ENCODE peak calls at places on chromosomes 12 and 14, in seven cellular contexts. Q is GM19239; Y is stimulated activated CD8-positive, alpha-beta memory T cell treated with anti-CD3 and anti-CD28 coated beads, Interleukin-7, amount 100 ng/mL, for 4 hours; D is LHCN-M2; N is foreskin fibroblast; X is GM04503; H is activated gamma-delta T cell. K is an unnamed sample.

GRCh38 chr14:50061664-50062437 is 54.5 kb downstream of the VCPKMT start:
- DNase-seq in D (peak), Q (peak), X (no peak), H (peak), N (peak), Y (no peak), K (peak)

GRCh38 chr12:110741795-110742717 is 635 bp downstream of the PPP1CC start:
- DNase-seq in Q (peak), X (no peak), H (no peak), D (peak), Y (no peak), N (no peak), K (peak)

GRCh38 chr14:93788557-93789365 is 476 bp upstream of the PRIMA1 start:
- DNase-seq in H (no peak), Q (no peak), D (no peak), N (no peak), Y (no peak), X (no peak), K (peak)

GRCh38 chr14:79781882-79782281 is 429.4 kb downstream of the DIO2 start:
- DNase-seq in Y (no peak), H (no peak), D (no peak), Q (no peak), X (no peak), N (no peak), K (no peak)

GRCh38 chr14:64549016-64549415 is 745 bp upstream of the PPP1R36 start:
- DNase-seq in N (no peak), D (no peak), X (no peak), H (no peak), Q (no peak), Y (no peak), K (no peak)

GRCh38 chr12:95796225-95796981 is 5.8 kb upstream of the NTN4 start:
- DNase-seq in D (peak), Q (no peak), Y (no peak), N (no peak), H (no peak), X (no peak), K (peak)

GRCh38 chr14:58918066-58918465 is 270.4 kb upstream of the DAAM1 start:
- DNase-seq in Q (no peak), D (peak), Y (no peak), H (no peak), X (no peak), N (no peak), K (no peak)

GRCh38 chr12:93624595-93625294 is 52.3 kb downstream of the SOCS2 start:
- DNase-seq in D (peak), H (no peak), N (peak), Y (no peak), X (peak), Q (no peak), K (no peak)

GRCh38 chr12:72000969-72001648 is 62.5 kb downstream of the TPH2 start:
- DNase-seq in Y (no peak), Q (no peak), N (no peak), D (no peak), H (no peak), X (no peak), K (no peak)

GRCh38 chr12:43111608-43112007 is 440.4 kb downstream of the ADAMTS20 start:
- DNase-seq in Y (no peak), N (no peak), D (no peak), H (no peak), X (no peak), Q (no peak), K (no peak)

GRCh38 chr12:68480526-68480925 is 130.2 kb upstream of the RAP1B start:
- DNase-seq in H (no peak), N (no peak), X (no peak), Q (no peak), D (no peak), Y (no peak), K (no peak)

GRCh38 chr14:104546591-104547309 is 32.8 kb upstream of the C14orf180 start:
- DNase-seq in Y (no peak), N (no peak), D (no peak), H (no peak), Q (no peak), X (no peak), K (no peak)

GRCh38 chr12:92602476-92602875 is 100.3 kb upstream of the PLEKHG7 start:
- DNase-seq in D (peak), N (peak), H (no peak), Q (no peak), X (peak), Y (no peak), K (no peak)

GRCh38 chr14:23186913-23187654 is 3.6 kb upstream of the SLC7A8 start:
- DNase-seq in X (no peak), Q (no peak), N (peak), H (no peak), Y (no peak), D (peak), K (peak)

GRCh38 chr14:33509454-33509853 is 441.4 kb downstream of the EGLN3 start:
- DNase-seq in N (no peak), X (no peak), Q (no peak), H (no peak), Y (no peak), D (no peak), K (no peak)

GRCh38 chr12:124188561-124189405 is 106.1 kb upstream of the RFLNA start:
- DNase-seq in D (peak), Q (no peak), X (peak), Y (no peak), H (no peak), N (no peak), K (no peak)

GRCh38 chr14:73633517-73634332 is 11.1 kb upstream of the DNAL1 start:
- DNase-seq in Y (peak), X (no peak), H (peak), N (peak), Q (peak), D (peak), K (peak)

GRCh38 chr14:23306412-23307145 is at the start of gene BCL2L2:
- DNase-seq in H (no peak), Y (no peak), D (peak), Q (peak), N (peak), X (no peak), K (peak)

GRCh38 chr14:75631453-75631831 is 29.2 kb downstream of the ERG28 start:
- DNase-seq in X (no peak), N (no peak), Q (no peak), H (no peak), D (peak), Y (no peak), K (no peak)

GRCh38 chr12:1830401-1830845 is 10.1 kb downstream of the LRTM2 start:
- DNase-seq in D (no peak), H (no peak), X (no peak), N (no peak), Y (no peak), Q (no peak), K (no peak)

K was measured in RPMI8226.